ENCODE peak calls at places on chromosomes 16 and 17, in four cellular contexts. N is K562, W is GM12878, C is H1. M is an unnamed sample.

GRCh38 chr17:37791434-37791833 is 46.6 kb upstream of the HNF1B start:
- DNase-seq in N (peak; percentile 67), W (no peak), C (no peak), M (peak; percentile 45)

GRCh38 chr16:89365044-89365467 is 125.3 kb downstream of the ANKRD11 start:
- DNase-seq in N (no peak), W (no peak), C (no peak), M (no peak)

GRCh38 chr16:81558444-81559175 is 114.0 kb downstream of the CMIP start:
- DNase-seq in N (peak; percentile 42), W (no peak), C (no peak), M (peak; percentile 83)

GRCh38 chr17:9271989-9272388 is 250.7 kb downstream of the NTN1 start:
- DNase-seq in N (no peak), W (no peak), C (no peak), M (no peak)

GRCh38 chr17:39094607-39095308 is 56.7 kb downstream of the PLXDC1 start:
- DNase-seq in N (no peak), W (no peak), C (no peak), M (no peak)

GRCh38 chr17:15392326-15392739 is 50.9 kb upstream of the TEKT3 start:
- DNase-seq in N (no peak), W (no peak), C (no peak), M (no peak)

GRCh38 chr17:6254036-6254435 is 180.9 kb downstream of the AIPL1 start:
- DNase-seq in N (no peak), W (no peak), C (no peak), M (no peak)

GRCh38 chr16:88560722-88561484 is 9.3 kb upstream of the ZC3H18 start:
- DNase-seq in N (peak; percentile 77), W (no peak), C (no peak), M (peak; percentile 44)

GRCh38 chr16:57993452-57993851 is 7.0 kb downstream of the ZNF319 start:
- DNase-seq in N (no peak), W (no peak), C (no peak), M (no peak)

GRCh38 chr16:57284206-57284951 is at the start of gene PLLP:
- DNase-seq in N (peak; percentile 63), W (no peak), C (no peak), M (no peak)

GRCh38 chr17:60971515-60972369 is 294.1 kb downstream of the BCAS3 start:
- DNase-seq in N (peak; percentile 48), W (peak; percentile 4), C (peak; percentile 5), M (peak; percentile 56)

GRCh38 chr16:2042666-2043295 is 4.9 kb downstream of the NTHL1 start:
- DNase-seq in N (peak; percentile 55), W (no peak), C (no peak), M (no peak)

GRCh38 chr17:2081564-2081963 is 26.7 kb downstream of the HIC1 start:
- DNase-seq in N (no peak), W (no peak), C (no peak), M (no peak)

GRCh38 chr17:8006836-8007680 is 4.6 kb downstream of the GUCY2D start:
- DNase-seq in N (no peak), W (no peak), C (no peak), M (no peak)

GRCh38 chr16:65097296-65097695 is 24.6 kb downstream of the CDH11 start:
- DNase-seq in N (no peak), W (no peak), C (no peak), M (no peak)
- TF ChIP-seq USF2 in N (no peak), W (no peak), C (no peak), M (no peak)

DNA sequence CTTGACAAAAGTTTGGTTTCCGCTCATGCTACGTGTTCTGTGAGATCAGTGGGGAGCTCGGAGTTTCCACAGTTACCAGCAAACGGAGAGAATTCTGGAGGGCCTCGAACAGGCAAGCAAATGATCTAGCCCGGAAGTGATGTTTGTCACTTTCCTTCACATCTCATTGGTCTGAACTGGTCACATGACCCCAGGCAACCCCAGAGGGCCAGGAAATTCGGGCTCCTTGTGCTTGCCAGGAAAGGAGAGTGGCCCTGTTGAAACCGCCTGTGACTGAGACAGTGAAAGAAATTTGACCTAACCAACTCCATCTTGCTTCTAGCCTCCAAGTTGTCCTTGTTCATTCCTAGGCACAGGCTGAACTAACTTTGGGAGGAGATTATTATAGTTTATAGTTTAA is 23.0 kb downstream of the SPPL2C start:
- DNase-seq in N (peak; percentile 27), W (no peak), C (no peak), M (peak; percentile 20)
- TF ChIP-seq SRF in N (no peak), W (no peak), C (no peak), M (no peak)

GRCh38 chr16:72978212-72978611 is 69.7 kb downstream of the ZFHX3 start:
- DNase-seq in N (no peak), W (no peak), C (no peak), M (no peak)
- TF ChIP-seq USF2 in N (no peak), W (no peak), C (no peak), M (no peak)

DNA sequence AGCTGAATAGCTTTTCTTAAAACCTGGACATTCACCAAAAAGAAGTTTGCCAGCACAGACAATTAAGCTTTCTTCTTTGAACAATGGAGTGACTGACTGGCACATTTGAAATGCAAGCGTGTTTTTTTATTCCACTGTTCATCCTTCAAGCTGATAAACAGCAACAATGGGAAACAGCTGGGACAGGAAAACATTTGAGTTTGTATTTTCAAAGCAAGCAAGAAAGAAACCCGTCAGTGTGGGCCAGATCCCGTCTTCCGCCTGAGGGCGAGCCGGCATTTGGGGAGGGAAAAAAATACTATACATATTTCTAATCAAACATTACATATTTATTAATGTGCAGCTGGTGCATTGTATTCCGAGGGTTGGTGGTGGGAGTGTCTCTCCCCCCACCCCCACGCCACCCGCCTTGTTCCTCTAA is 94.2 kb downstream of the CYLD start:
- DNase-seq in N (no peak), W (no peak), C (no peak), M (no peak)
- TF ChIP-seq SRF in N (no peak), W (no peak), C (no peak), M (no peak)

GRCh38 chr16:67666538-67667433 is at the start of the genes C16orf86 and ENKD1:
- DNase-seq in N (peak; percentile 90), W (no peak), C (no peak), M (peak; percentile 83)

GRCh38 chr16:67669499-67670101 is 3.0 kb downstream of the C16orf86 start:
- DNase-seq in N (no peak), W (no peak), C (no peak), M (no peak)

GRCh38 chr16:67667817-67668494 is 1.3 kb downstream of the C16orf86 start:
- DNase-seq in N (peak; percentile 88), W (peak; percentile 70), C (peak; percentile 81), M (peak; percentile 96)

GRCh38 chr16:67667434-67667816 is 811 bp downstream of the C16orf86 start:
- DNase-seq in N (no peak), W (no peak), C (no peak), M (no peak)

DNA sequence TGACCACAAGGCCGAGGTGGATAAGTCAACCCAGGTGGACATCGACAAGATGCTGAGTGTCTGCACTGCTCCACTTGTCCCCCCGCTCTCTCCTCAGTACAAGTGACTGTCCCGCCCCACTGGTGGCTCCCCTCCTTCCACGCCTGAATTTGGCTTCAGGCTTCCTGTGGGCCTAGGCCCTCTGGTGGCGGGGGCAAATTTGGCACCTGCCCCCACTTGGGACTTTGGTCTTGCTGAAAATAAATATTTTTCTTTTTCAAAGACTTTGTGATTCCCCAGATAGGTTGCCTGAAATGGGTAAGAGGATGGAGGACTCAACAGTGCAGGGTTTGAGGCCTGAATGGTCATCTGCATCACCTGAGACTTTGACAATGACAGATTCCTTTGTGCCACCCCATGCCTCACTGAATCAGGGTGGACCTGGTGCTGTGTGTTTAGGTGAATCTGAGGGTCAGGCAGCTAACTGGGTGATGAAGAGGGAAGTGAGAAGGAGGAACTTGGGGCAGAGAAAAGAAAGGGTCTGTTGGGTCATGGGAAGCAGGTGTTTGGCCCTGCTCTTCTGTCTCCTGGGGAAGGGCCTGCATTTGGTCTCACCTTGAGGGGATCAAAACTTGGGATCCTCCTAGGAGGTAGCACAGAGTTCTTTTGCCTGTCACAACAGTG is 2.0 kb downstream of the C16orf86 start:
- DNase-seq in N (no peak), W (no peak), C (no peak), M (no peak)
- TF ChIP-seq USF2 in N (no peak), W (no peak), C (no peak), M (no peak)

DNA sequence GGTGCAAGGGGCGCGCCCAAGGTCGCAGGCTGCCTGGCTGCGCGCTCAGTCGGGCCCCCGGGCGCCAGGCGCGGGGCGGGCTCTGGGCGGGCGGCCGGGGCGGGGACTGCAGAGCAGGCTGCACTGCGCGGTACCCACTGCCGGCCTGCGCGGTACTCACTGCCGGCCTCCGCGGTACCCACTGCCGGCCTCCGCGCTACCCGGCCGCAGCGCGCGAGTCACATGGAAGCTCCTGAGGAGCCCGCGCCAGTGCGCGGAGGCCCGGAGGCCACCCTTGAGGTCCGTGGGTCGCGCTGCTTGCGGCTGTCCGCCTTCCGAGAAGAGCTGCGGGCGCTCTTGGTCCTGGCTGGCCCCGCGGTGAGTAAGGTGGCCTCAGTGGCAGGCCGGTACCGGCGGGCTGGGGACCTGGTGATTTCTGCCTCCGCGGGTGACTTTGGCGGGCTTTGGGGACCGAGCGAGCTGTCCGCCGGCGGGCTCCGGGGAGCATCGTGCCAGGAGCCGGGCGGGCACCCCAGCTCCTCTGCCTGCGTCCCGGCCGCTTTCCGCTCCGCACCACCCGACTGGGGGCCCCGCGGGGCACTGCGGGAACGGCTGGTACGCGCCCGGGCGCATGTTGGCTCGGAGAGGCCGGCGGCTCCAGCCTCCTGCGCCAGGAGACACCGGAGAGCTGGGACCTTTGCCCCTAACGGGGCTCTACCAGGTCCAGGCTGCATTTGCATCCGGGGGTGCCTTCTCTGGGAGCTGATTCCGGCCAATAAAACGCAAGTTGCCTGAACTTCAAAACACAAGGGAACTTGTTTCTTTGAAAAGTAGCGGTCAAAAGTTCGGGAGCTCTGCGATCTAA is at the start of gene SLC47A1:
- DNase-seq in N (no peak), W (no peak), C (no peak), M (peak; percentile 58)
- TF ChIP-seq SRF in N (no peak), W (no peak), C (no peak), M (no peak)

DNA sequence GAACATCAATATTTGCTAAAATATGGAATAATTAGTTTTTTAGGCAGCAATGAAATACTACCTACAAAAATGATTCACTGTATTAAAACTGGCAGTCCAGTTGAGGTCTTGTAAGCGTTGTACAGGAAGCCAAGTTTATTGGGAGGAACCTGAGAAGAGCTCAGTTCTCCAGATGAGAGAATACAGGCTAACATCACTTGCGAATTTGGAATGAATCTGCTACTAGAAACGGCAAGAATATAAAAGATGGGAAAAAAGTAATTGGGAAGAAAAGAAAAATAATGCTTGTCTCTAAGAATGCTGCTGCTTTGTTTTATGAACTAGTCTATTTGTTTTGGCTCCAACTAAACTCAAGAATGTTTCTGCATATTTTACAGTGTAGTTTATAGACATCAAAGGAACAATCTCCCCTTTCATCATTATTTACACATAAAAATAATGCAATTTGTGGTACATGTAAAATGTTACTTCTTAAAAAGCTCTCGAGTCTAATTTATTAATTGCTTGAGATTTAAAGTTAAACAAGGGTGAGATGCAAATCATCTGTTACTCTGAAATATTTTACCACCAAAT is 162.0 kb upstream of the AXIN2 start:
- DNase-seq in N (no peak), W (no peak), C (no peak), M (peak; percentile 71)
- TF ChIP-seq USF2 in N (no peak), W (no peak), C (no peak), M (no peak)

M was measured in HepG2.